ENCODE peak calls at places on chromosome 15, in seven cellular contexts. One of them, this sample, is unnamed.

GRCh38 chr15:89958107-89958805 is 42.9 kb upstream of the ZNF710 start:
- DNase-seq in IMR-90: no peak
- DNase-seq in mesendoderm: no peak
- DNase-seq in neuronal stem cell: no peak
- DNase-seq in mesenchymal stem cell: no peak
- DNase-seq in H1: no peak
- DNase-seq in H9: no peak
- DNase-seq in this sample: peak; percentile 87

GRCh38 chr15:63366451-63366850 is 15.2 kb downstream of the CA12 start:
- DNase-seq in IMR-90: peak; percentile 63
- DNase-seq in mesendoderm: no peak
- DNase-seq in neuronal stem cell: no peak
- DNase-seq in mesenchymal stem cell: no peak
- DNase-seq in H1: no peak
- DNase-seq in H9: no peak
- DNase-seq in this sample: no peak

GRCh38 chr15:59437473-59437776 is 561 bp upstream of the FAM81A start:
- DNase-seq in IMR-90: no peak
- DNase-seq in mesendoderm: no peak
- DNase-seq in neuronal stem cell: no peak
- DNase-seq in mesenchymal stem cell: no peak
- DNase-seq in H1: no peak
- DNase-seq in H9: no peak
- DNase-seq in this sample: no peak

GRCh38 chr15:65207280-65207679 is 4.0 kb downstream of the CILP start:
- DNase-seq in IMR-90: no peak
- DNase-seq in mesendoderm: no peak
- DNase-seq in neuronal stem cell: no peak
- DNase-seq in mesenchymal stem cell: no peak
- DNase-seq in H1: no peak
- DNase-seq in H9: no peak
- DNase-seq in this sample: peak; percentile 67

GRCh38 chr15:92383528-92384326 is 10.0 kb upstream of the ST8SIA2 start:
- DNase-seq in IMR-90: peak; percentile 3
- DNase-seq in mesendoderm: peak; percentile 83
- DNase-seq in neuronal stem cell: peak; percentile 27
- DNase-seq in mesenchymal stem cell: no peak
- DNase-seq in H1: peak; percentile 88
- DNase-seq in H9: peak; percentile 80
- DNase-seq in this sample: no peak

GRCh38 chr15:57559875-57560274 is 31.8 kb upstream of the MYZAP start:
- DNase-seq in IMR-90: no peak
- DNase-seq in mesendoderm: peak; percentile 71
- DNase-seq in neuronal stem cell: peak; percentile 64
- DNase-seq in mesenchymal stem cell: peak; percentile 40
- DNase-seq in H1: peak; percentile 96
- DNase-seq in H9: peak; percentile 77
- DNase-seq in this sample: peak; percentile 65

GRCh38 chr15:91948001-91948608 is 94.6 kb downstream of the SLCO3A1 start:
- DNase-seq in IMR-90: peak; percentile 73
- DNase-seq in mesendoderm: peak; percentile 93
- DNase-seq in neuronal stem cell: no peak
- DNase-seq in mesenchymal stem cell: peak; percentile 37
- DNase-seq in H1: peak; percentile 59
- DNase-seq in H9: peak; percentile 67
- DNase-seq in this sample: no peak

GRCh38 chr15:57158589-57158988 is 217.7 kb upstream of the CGNL1 start:
- DNase-seq in IMR-90: peak; percentile 48
- DNase-seq in mesendoderm: peak; percentile 50
- DNase-seq in neuronal stem cell: no peak
- DNase-seq in mesenchymal stem cell: no peak
- DNase-seq in H1: no peak
- DNase-seq in H9: no peak
- DNase-seq in this sample: no peak

GRCh38 chr15:100566850-100567249 is 35.1 kb downstream of the LINS1 start:
- DNase-seq in IMR-90: no peak
- DNase-seq in mesendoderm: no peak
- DNase-seq in neuronal stem cell: no peak
- DNase-seq in mesenchymal stem cell: no peak
- DNase-seq in H1: no peak
- DNase-seq in H9: no peak
- DNase-seq in this sample: no peak
- H4K8ac ChIP-seq in IMR-90: no peak overlapping the region
- H4K8ac ChIP-seq in mesendoderm: no peak overlapping the region
- H4K8ac ChIP-seq in neuronal stem cell: no peak overlapping the region
- H4K8ac ChIP-seq in mesenchymal stem cell: no peak overlapping the region
- H4K8ac ChIP-seq in H1: no peak overlapping the region
- H4K8ac ChIP-seq in H9: no peak overlapping the region
- H4K8ac ChIP-seq in this sample: no peak overlapping the region

GRCh38 chr15:87743557-87743956 is 513.0 kb downstream of the NTRK3 start:
- DNase-seq in IMR-90: peak; percentile 49
- DNase-seq in mesendoderm: no peak
- DNase-seq in neuronal stem cell: no peak
- DNase-seq in mesenchymal stem cell: peak; percentile 15
- DNase-seq in H1: no peak
- DNase-seq in H9: no peak
- DNase-seq in this sample: no peak

GRCh38 chr15:87741350-87741749 is 515.2 kb downstream of the NTRK3 start:
- DNase-seq in IMR-90: no peak
- DNase-seq in mesendoderm: no peak
- DNase-seq in neuronal stem cell: no peak
- DNase-seq in mesenchymal stem cell: peak; percentile 18
- DNase-seq in H1: no peak
- DNase-seq in H9: no peak
- DNase-seq in this sample: peak; percentile 46

GRCh38 chr15:87746333-87746732 is 510.2 kb downstream of the NTRK3 start:
- DNase-seq in IMR-90: no peak
- DNase-seq in mesendoderm: no peak
- DNase-seq in neuronal stem cell: no peak
- DNase-seq in mesenchymal stem cell: no peak
- DNase-seq in H1: no peak
- DNase-seq in H9: no peak
- DNase-seq in this sample: no peak

GRCh38 chr15:87747106-87747505 is 509.4 kb downstream of the NTRK3 start:
- DNase-seq in IMR-90: no peak
- DNase-seq in mesendoderm: no peak
- DNase-seq in neuronal stem cell: no peak
- DNase-seq in mesenchymal stem cell: no peak
- DNase-seq in H1: no peak
- DNase-seq in H9: no peak
- DNase-seq in this sample: no peak

DNA sequence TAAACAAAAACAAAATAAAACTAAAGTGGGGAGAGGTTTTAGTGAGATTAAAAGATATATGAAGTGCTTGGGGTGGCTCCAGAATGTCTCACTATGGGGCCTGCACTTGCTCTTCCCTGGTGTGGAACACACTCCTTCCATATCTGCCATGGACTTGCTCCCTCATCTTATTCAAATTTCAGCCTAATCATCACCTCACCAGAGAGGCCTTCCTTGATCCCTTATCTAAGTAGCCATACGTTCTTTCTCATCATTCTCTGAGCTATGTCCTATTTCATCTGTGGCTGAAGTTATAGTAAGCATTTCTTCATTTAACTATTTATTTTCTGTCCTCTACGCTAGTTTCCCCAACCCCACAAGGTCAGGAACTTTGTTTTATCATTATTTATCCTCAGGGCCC is 511.7 kb downstream of the NTRK3 start:
- DNase-seq in IMR-90: no peak
- DNase-seq in mesendoderm: no peak
- DNase-seq in neuronal stem cell: no peak
- DNase-seq in mesenchymal stem cell: no peak
- DNase-seq in H1: no peak
- DNase-seq in H9: no peak
- DNase-seq in this sample: no peak
- H2AK5ac ChIP-seq in IMR-90: no peak overlapping the region
- H2AK5ac ChIP-seq in mesendoderm: no peak overlapping the region
- H2AK5ac ChIP-seq in neuronal stem cell: no peak overlapping the region
- H2AK5ac ChIP-seq in mesenchymal stem cell: no peak overlapping the region
- H2AK5ac ChIP-seq in H1: no peak overlapping the region
- H2AK5ac ChIP-seq in H9: no peak overlapping the region
- H2AK5ac ChIP-seq in this sample: no peak overlapping the region

DNA sequence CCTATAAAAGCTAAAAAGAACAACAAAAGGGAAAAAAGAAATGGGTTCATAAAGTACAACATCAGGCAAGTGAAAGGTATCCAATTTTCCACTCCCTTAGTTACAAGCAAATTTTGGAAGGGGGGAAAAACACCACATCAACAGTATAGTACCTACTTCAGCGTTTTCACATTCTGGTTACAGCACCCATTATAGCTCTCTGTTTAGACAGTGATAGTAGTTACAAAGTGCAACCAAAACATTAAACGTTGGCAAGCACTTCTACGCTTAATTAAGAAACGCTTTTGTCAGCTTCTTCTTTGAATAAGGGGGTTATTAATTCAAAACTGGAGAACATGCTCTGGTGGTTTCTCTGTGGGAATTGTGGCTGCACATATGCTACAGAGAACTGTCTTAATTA is 180.2 kb downstream of the VPS13C start:
- DNase-seq in IMR-90: no peak
- DNase-seq in mesendoderm: no peak
- DNase-seq in neuronal stem cell: no peak
- DNase-seq in mesenchymal stem cell: no peak
- DNase-seq in H1: no peak
- DNase-seq in H9: no peak
- DNase-seq in this sample: no peak
- H4K8ac ChIP-seq in IMR-90: no peak overlapping the region
- H4K8ac ChIP-seq in mesendoderm: peak overlapping the region; percentile 56
- H4K8ac ChIP-seq in neuronal stem cell: no peak overlapping the region
- H4K8ac ChIP-seq in mesenchymal stem cell: no peak overlapping the region
- H4K8ac ChIP-seq in H1: no peak overlapping the region
- H4K8ac ChIP-seq in H9: no peak overlapping the region
- H4K8ac ChIP-seq in this sample: no peak overlapping the region

GRCh38 chr15:75942464-75942863 is 38.8 kb downstream of the FBXO22 start:
- DNase-seq in IMR-90: no peak
- DNase-seq in mesendoderm: no peak
- DNase-seq in neuronal stem cell: no peak
- DNase-seq in mesenchymal stem cell: no peak
- DNase-seq in H1: no peak
- DNase-seq in H9: no peak
- DNase-seq in this sample: no peak
- H2AK5ac ChIP-seq in IMR-90: no peak overlapping the region
- H2AK5ac ChIP-seq in mesendoderm: no peak overlapping the region
- H2AK5ac ChIP-seq in neuronal stem cell: no peak overlapping the region
- H2AK5ac ChIP-seq in mesenchymal stem cell: no peak overlapping the region
- H2AK5ac ChIP-seq in H1: no peak overlapping the region
- H2AK5ac ChIP-seq in H9: no peak overlapping the region
- H2AK5ac ChIP-seq in this sample: no peak overlapping the region

DNA sequence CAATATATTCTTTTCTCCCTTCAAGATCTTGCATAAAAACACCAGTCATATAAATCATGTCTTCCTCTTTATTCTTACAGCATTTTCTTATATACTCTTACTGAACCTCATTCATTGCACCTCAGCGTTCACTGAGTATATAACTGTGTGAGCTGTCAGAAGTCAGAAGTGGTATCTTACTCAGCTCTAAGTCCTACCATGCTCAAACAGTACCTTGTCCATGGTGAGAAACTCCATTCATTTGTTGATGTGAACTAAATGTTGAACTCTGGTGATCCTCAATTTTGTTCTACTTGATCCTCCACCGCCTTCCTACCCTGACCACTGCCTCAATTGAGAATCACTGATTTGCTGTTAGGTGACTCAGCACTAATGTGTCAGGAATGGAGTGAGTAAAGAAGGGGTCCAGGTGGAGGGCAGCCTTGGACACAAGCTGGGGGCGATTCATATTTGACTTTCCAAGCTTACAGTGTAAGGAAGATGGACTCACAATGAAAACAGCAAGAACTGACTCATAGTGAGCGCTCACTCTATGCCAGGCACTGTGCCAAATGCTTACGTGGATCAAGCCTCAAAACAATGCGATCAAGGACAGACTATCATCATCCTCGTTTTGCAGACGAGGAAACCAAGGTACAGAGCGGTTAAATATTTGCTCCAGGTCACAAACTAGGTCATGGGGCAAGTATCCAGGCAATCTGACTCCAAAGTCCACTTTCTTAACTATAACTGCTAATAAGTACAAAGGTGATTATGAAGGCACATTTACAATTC is 13.5 kb upstream of the ZFYVE19 start:
- DNase-seq in IMR-90: peak; percentile 98
- DNase-seq in mesendoderm: no peak
- DNase-seq in neuronal stem cell: no peak
- DNase-seq in mesenchymal stem cell: peak; percentile 89
- DNase-seq in H1: no peak
- DNase-seq in H9: no peak
- DNase-seq in this sample: peak; percentile 35
- H4K8ac ChIP-seq in IMR-90: peak overlapping the region; percentile 38
- H4K8ac ChIP-seq in mesendoderm: no peak overlapping the region
- H4K8ac ChIP-seq in neuronal stem cell: no peak overlapping the region
- H4K8ac ChIP-seq in mesenchymal stem cell: no peak overlapping the region
- H4K8ac ChIP-seq in H1: no peak overlapping the region
- H4K8ac ChIP-seq in H9: no peak overlapping the region
- H4K8ac ChIP-seq in this sample: no peak overlapping the region

DNA sequence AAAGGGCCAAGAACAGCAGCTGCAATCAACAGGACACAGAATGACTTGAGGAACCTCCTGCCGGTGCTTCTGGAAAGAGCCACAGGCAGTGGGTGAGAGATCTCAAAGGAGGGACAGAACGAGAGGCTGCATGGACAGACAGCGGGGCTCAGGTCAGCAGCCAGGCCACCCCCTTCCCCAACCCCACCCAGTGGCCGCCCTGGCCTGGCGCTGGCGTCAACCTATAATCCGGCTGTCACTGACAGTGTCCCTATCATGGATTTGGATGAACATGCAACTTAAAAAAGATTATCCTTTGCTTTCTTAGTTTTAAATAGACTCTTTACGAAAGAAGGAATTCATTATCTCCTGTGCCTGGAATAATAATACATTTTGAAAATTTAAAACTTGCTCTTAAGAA is 54.1 kb downstream of the TRPM1 start:
- DNase-seq in IMR-90: no peak
- DNase-seq in mesendoderm: no peak
- DNase-seq in neuronal stem cell: no peak
- DNase-seq in mesenchymal stem cell: no peak
- DNase-seq in H1: no peak
- DNase-seq in H9: no peak
- DNase-seq in this sample: no peak
- H2AK5ac ChIP-seq in IMR-90: no peak overlapping the region
- H2AK5ac ChIP-seq in mesendoderm: no peak overlapping the region
- H2AK5ac ChIP-seq in neuronal stem cell: no peak overlapping the region
- H2AK5ac ChIP-seq in mesenchymal stem cell: no peak overlapping the region
- H2AK5ac ChIP-seq in H1: no peak overlapping the region
- H2AK5ac ChIP-seq in H9: no peak overlapping the region
- H2AK5ac ChIP-seq in this sample: no peak overlapping the region

This sample was measured in trophoblast cell.